ENCODE peak calls at places on chromosome 13, in six cellular contexts. E, I, Q, F, W and S are unnamed samples.

GRCh38 chr13:82356667-82357066 is 1525.6 kb downstream of the SLITRK1 start:
- DNase-seq in E (no peak), I (peak), Q (no peak), F (no peak), W (no peak), S (peak)

GRCh38 chr13:88622362-88622973 is 951.3 kb downstream of the SLITRK5 start:
- DNase-seq in E (no peak), I (no peak), Q (no peak), F (no peak), W (no peak), S (no peak)

GRCh38 chr13:80399340-80400163 is 58.6 kb upstream of the SPRY2 start:
- DNase-seq in E (no peak), I (no peak), Q (no peak), F (peak), W (no peak), S (no peak)

GRCh38 chr13:99656092-99656745 is 154.9 kb downstream of the TM9SF2 start:
- DNase-seq in E (peak), I (peak), Q (peak), F (peak), W (peak), S (peak)

GRCh38 chr13:105139380-105140285 is 1395.8 kb downstream of the EFNB2 start:
- DNase-seq in E (no peak), I (peak), Q (peak), F (peak), W (peak), S (peak)

GRCh38 chr13:44413095-44413494 is 39.5 kb downstream of the SERP2 start:
- DNase-seq in E (no peak), I (no peak), Q (peak), F (no peak), W (no peak), S (no peak)

GRCh38 chr13:99766641-99767045 is 204.9 kb downstream of the ZIC5 start:
- DNase-seq in E (no peak), I (no peak), Q (no peak), F (no peak), W (peak), S (peak)

GRCh38 chr13:32731074-32731473 is 144.8 kb downstream of the PDS5B start:
- DNase-seq in E (no peak), I (no peak), Q (no peak), F (no peak), W (no peak), S (no peak)

GRCh38 chr13:93723316-93723715 is 496.7 kb downstream of the GPC6 start:
- DNase-seq in E (no peak), I (no peak), Q (peak), F (no peak), W (no peak), S (no peak)

GRCh38 chr13:44243198-44243852 is 130.3 kb upstream of the SERP2 start:
- DNase-seq in E (peak), I (peak), Q (peak), F (no peak), W (peak), S (no peak)

GRCh38 chr13:77678691-77679090 is 18.8 kb upstream of the SLAIN1 start:
- DNase-seq in E (no peak), I (no peak), Q (no peak), F (no peak), W (no peak), S (no peak)

GRCh38 chr13:40812724-40813445 is 23.5 kb downstream of the SLC25A15 start:
- DNase-seq in E (peak), I (peak), Q (peak), F (no peak), W (no peak), S (no peak)

GRCh38 chr13:114148521-114148855 is 16.1 kb upstream of the RASA3 start:
- DNase-seq in E (no peak), I (no peak), Q (no peak), F (peak), W (no peak), S (no peak)

GRCh38 chr13:33514362-33514761 is 228.8 kb upstream of the STARD13 start:
- DNase-seq in E (no peak), I (no peak), Q (no peak), F (no peak), W (no peak), S (peak)

GRCh38 chr13:28268800-28269223 is 130.5 kb downstream of the PAN3 start:
- DNase-seq in E (no peak), I (no peak), Q (no peak), F (peak), W (no peak), S (no peak)

GRCh38 chr13:111414341-111414740 is 93.9 kb downstream of the TEX29 start:
- DNase-seq in E (no peak), I (no peak), Q (no peak), F (no peak), W (no peak), S (no peak)

GRCh38 chr13:100423375-100423774 is 165.2 kb downstream of the GGACT start:
- DNase-seq in E (no peak), I (no peak), Q (peak), F (no peak), W (no peak), S (no peak)

GRCh38 chr13:51524846-51525566 is 59.3 kb upstream of the WDFY2 start:
- DNase-seq in E (no peak), I (no peak), Q (peak), F (no peak), W (no peak), S (no peak)

GRCh38 chr13:59086147-59086546 is 1077.6 kb downstream of the DIAPH3 start:
- DNase-seq in E (no peak), I (no peak), Q (peak), F (no peak), W (no peak), S (no peak)

GRCh38 chr13:33918199-33918932 is 100.4 kb downstream of the RFC3 start:
- DNase-seq in E (no peak), I (peak), Q (peak), F (no peak), W (no peak), S (peak)

GRCh38 chr13:48977973-48978372 is 2.3 kb downstream of the FNDC3A start:
- DNase-seq in E (no peak), I (no peak), Q (peak), F (no peak), W (no peak), S (no peak)

GRCh38 chr13:83298636-83299035 is 583.6 kb downstream of the SLITRK1 start:
- DNase-seq in E (no peak), I (no peak), Q (no peak), F (no peak), W (no peak), S (no peak)

GRCh38 chr13:110425444-110425780 is 118.3 kb downstream of the COL4A2 start:
- DNase-seq in E (no peak), I (no peak), Q (peak), F (no peak), W (no peak), S (peak)

GRCh38 chr13:114020750-114021463 is 47.0 kb upstream of the C13orf46 start:
- DNase-seq in E (no peak), I (no peak), Q (no peak), F (no peak), W (no peak), S (no peak)

GRCh38 chr13:27170521-27171243 is 929 bp downstream of the USP12 start:
- DNase-seq in E (peak), I (peak), Q (no peak), F (no peak), W (peak), S (peak)

GRCh38 chr13:27168086-27168485 is 3.5 kb downstream of the USP12 start:
- DNase-seq in E (no peak), I (no peak), Q (no peak), F (no peak), W (no peak), S (no peak)

GRCh38 chr13:27171244-27171829 is at the start of gene USP12:
- DNase-seq in E (peak), I (no peak), Q (peak), F (no peak), W (no peak), S (peak)

GRCh38 chr13:27170221-27170520 is 1.4 kb downstream of the USP12 start:
- DNase-seq in E (no peak), I (no peak), Q (peak), F (no peak), W (no peak), S (no peak)

DNA sequence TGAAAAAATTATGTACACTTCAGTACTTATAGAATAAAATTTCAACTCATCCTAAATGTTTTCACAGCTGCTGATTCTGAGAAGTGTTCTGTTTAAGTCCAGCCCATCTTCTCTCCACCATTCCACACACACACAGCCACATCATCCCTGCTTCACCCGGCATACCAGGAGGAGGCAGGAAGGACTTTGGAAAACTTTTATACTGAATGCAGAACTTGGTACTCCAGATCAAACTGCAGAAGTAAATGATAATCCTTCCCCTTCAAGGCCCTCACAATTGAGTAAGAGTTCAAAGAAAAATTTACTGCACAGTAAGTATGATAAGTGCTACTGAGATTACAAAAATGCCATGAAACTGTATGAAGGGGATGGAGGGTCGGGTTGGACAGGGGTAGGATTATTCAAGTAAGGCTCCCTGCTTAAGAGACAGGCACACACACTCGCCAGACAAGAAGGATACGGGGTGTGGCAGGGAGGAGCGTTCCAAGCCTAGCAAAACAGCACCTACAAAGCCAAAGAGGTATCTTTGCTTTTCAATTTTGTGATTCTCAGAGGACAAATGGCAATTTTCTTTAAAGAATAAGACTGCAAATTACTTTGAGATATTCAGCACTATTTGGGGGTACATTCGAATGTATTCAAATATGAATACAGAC is 2.6 kb downstream of the USP12 start:
- DNase-seq in E (no peak), I (no peak), Q (peak), F (no peak), W (no peak), S (no peak)
- TF ChIP-seq BHLHE40 in E (no peak), I (no peak), Q (no peak), F (no peak), W (no peak), S (no peak)

DNA sequence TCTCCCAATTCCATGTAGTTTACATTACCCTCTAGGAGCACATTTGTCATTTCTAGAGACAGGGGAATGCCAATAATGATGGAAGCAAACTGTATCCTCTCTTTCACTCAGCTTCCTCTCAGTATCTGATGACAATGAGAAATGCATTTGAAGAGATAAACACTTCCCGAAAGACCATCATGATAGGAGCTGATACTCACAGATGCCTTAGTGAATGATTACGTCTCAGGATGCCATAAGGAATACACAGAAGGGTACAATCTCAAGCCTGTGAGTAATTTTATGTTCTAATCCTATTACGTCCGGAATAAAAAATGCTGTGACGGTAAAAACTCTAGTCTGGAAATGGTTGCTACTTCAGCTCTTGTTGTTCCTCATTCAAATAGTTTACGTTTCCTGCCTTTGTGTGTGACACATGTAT is 663.8 kb upstream of the MIR17HG start:
- DNase-seq in E (no peak), I (peak), Q (peak), F (no peak), W (no peak), S (no peak)
- TF ChIP-seq BHLHE40 in E (no peak), I (no peak), Q (no peak), F (no peak), W (no peak), S (no peak)

GRCh38 chr13:30847697-30848307 is 58.3 kb upstream of the MEDAG start:
- DNase-seq in E (no peak), I (no peak), Q (peak), F (peak), W (no peak), S (no peak)
- TF ChIP-seq BHLHE40 in E (no peak), I (no peak), Q (no peak), F (no peak), W (no peak), S (no peak)

GRCh38 chr13:106683179-106683578 is 115.2 kb upstream of the ARGLU1 start:
- DNase-seq in E (no peak), I (no peak), Q (no peak), F (no peak), W (peak), S (no peak)
- TF ChIP-seq BHLHE40 in E (no peak), I (no peak), Q (no peak), F (no peak), W (no peak), S (no peak)

DNA sequence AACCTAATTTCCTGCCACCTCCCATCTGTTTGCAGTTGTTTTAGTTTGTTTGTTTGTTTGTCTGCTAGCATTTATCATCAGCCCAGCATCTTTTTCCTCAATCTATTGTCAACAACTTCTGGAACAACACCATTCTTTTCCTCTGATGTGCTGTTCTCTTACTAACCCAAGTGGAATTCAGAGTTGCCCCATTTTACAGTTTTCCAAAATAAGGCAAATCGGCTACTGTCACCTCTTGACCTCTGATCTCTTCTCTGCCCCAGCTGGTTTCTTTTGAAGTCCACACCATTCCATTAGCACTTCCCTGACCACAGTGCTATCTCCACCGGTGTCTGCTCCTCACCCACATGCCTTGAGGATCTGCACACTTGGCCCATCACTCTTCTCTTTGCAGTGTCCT is 102.4 kb downstream of the EFNB2 start:
- DNase-seq in E (no peak), I (peak), Q (no peak), F (no peak), W (no peak), S (no peak)
- TF ChIP-seq BHLHE40 in E (no peak), I (no peak), Q (no peak), F (no peak), W (no peak), S (no peak)

DNA sequence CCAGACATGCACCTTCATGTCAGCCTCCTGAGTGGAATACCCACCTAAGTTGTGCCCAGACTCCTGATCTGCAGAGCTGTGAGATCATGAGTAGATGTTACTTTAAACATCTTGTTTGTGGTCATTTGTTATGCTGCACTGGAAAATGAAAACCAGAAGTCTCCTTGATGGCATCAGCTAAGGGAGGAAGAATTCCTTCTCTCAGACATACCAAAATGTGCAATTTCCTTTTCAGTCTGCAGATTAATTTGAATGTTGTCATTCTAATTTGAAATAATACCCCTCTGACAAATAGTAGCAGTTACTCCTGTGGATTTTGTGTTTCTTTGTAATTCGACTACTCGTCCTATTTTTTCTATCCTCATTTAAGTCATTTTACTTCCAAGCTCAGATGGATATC is 59.3 kb downstream of the ITGBL1 start:
- DNase-seq in E (no peak), I (no peak), Q (no peak), F (no peak), W (no peak), S (no peak)
- TF ChIP-seq BHLHE40 in E (no peak), I (no peak), Q (no peak), F (no peak), W (no peak), S (no peak)

DNA sequence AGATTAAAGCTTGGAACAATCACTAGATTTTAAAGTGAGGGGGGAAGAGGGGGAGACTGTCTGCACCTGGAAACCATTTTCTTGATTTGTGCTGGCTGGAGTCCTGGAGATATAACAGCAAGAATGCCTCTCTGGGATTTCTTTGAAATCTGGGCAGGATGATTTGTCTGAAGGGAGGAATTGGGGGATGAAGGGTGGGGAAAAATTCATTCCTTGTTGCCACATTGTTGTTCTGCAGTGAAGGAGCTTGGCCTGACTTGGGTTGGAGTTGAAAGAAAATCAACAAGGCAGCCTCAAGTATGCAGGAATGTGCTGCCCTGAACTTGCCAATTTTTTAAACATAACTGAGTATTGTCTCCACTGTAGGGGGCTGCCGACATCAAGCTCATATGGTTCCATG is 627.6 kb upstream of the KLF12 start:
- DNase-seq in E (no peak), I (no peak), Q (no peak), F (no peak), W (no peak), S (no peak)
- TF ChIP-seq BHLHE40 in E (no peak), I (no peak), Q (no peak), F (no peak), W (no peak), S (no peak)

GRCh38 chr13:23572836-23573235 is 2.6 kb downstream of the TNFRSF19 start:
- DNase-seq in E (no peak), I (no peak), Q (no peak), F (no peak), W (peak), S (no peak)

GRCh38 chr13:23570099-23570926 is at the start of gene TNFRSF19:
- DNase-seq in E (peak), I (no peak), Q (peak), F (no peak), W (peak), S (peak)

GRCh38 chr13:23563085-23563484 is 7.1 kb upstream of the TNFRSF19 start:
- DNase-seq in E (no peak), I (no peak), Q (no peak), F (no peak), W (no peak), S (no peak)

GRCh38 chr13:23570931-23571330 is 719 bp downstream of the TNFRSF19 start:
- DNase-seq in E (no peak), I (no peak), Q (peak), F (no peak), W (peak), S (no peak)

DNA sequence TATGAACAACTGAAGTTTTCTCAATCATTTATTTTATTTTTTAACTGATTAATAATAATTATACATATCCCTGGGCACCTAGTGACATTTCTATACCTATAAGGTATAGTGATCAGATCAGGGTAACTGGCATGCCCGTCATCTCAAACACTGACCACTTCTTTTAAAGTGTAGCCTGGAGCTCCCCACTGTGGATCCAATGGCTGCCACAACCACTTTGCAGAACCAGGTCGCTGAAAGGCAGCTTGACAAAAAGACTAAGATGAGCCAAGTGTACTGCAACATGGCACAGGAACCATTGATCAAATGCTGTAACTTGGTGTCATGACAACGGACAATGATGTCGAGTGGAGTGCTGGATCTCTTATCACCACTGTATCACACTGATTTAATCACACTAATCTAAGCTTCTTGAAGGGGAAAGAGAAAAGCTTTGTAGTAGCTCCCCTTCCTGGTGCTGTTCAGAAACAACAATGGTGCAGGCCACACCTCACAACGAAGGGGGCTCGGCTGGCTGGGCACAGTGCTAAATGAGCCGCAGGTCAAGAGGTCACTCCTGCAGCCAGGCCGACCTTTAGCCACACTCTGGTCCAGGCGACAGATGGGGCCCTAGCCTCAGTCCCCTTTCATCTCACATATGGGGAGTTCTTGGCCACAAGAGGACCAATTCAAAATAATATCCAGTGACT is 2.3 kb upstream of the TNFRSF19 start:
- DNase-seq in E (no peak), I (no peak), Q (no peak), F (no peak), W (peak), S (no peak)
- TF ChIP-seq BHLHE40 in E (no peak), I (no peak), Q (no peak), F (no peak), W (no peak), S (no peak)

GRCh38 chr13:20349564-20350379 is 117.7 kb upstream of the GJB6 start:
- DNase-seq in E (no peak), I (no peak), Q (no peak), F (no peak), W (no peak), S (no peak)
- TF ChIP-seq BHLHE40 in E (no peak), I (no peak), Q (no peak), F (no peak), W (no peak), S (no peak)